ENCODE peak calls at places on chromosomes 6 and 20, in ten cellular contexts. A is upper lobe of right lung, V is fibroblast of lung, X is ascending aorta, B is breast epithelium, E is Karpas-422, P is dorsolateral prefrontal cortex, S is transverse colon, U is coronary artery, Y is A549. M is an unnamed sample.

GRCh38 chr6:162344301-162344700 is 383.3 kb downstream of the PRKN start:
- DNase-seq in S (no peak), E (no peak), V (no peak), Y (no peak), P (no peak), X (no peak), B (no peak), A (no peak), U (no peak), M (no peak)

GRCh38 chr20:56945057-56945456 is 316.0 kb downstream of the TFAP2C start:
- DNase-seq in S (no peak), X (no peak), V (no peak), U (no peak), Y (no peak), B (no peak), E (no peak), A (no peak), P (no peak), M (no peak)

GRCh38 chr20:41734506-41734945 is 116.3 kb upstream of the CHD6 start:
- DNase-seq in B (no peak), P (no peak), E (peak), U (no peak), X (no peak), V (peak), Y (peak), A (no peak), S (peak), M (no peak)

GRCh38 chr20:15613530-15613929 is 959.7 kb downstream of the KIF16B start:
- DNase-seq in X (no peak), B (no peak), U (no peak), V (peak), Y (no peak), E (no peak), P (no peak), A (no peak), S (no peak), M (no peak)

GRCh38 chr6:21393426-21394165 is 200.0 kb upstream of the SOX4 start:
- DNase-seq in P (no peak), Y (no peak), E (no peak), B (no peak), U (no peak), S (no peak), A (no peak), V (peak), X (no peak), M (no peak)

GRCh38 chr6:113363866-113364265 is 493.3 kb upstream of the MARCKS start:
- DNase-seq in A (no peak), V (peak), U (no peak), P (no peak), B (no peak), E (no peak), S (no peak), X (no peak), Y (no peak), M (no peak)

GRCh38 chr20:47136782-47137181 is 219.7 kb downstream of the ZMYND8 start:
- DNase-seq in Y (no peak), E (peak), X (no peak), S (no peak), P (no peak), A (no peak), B (no peak), U (no peak), V (no peak), M (no peak)

GRCh38 chr6:170347091-170347490 is 40.5 kb downstream of the FAM120B start:
- DNase-seq in Y (no peak), A (no peak), B (no peak), S (no peak), V (peak), U (no peak), X (no peak), P (no peak), E (no peak), M (no peak)

GRCh38 chr6:101956961-101957360 is 563.5 kb downstream of the GRIK2 start:
- DNase-seq in P (no peak), E (no peak), V (peak), S (no peak), Y (no peak), U (no peak), A (no peak), X (no peak), B (no peak), M (no peak)

GRCh38 chr6:17892097-17892686 is 95.2 kb downstream of the KIF13A start:
- DNase-seq in Y (no peak), P (no peak), B (no peak), U (no peak), S (no peak), A (no peak), E (no peak), V (no peak), X (no peak), M (no peak)

GRCh38 chr6:166436195-166437139 is 53.7 kb upstream of the MPC1 start:
- DNase-seq in B (no peak), U (no peak), E (no peak), A (peak), Y (no peak), X (no peak), S (no peak), V (no peak), P (no peak), M (no peak)

GRCh38 chr6:166437661-166438060 is 54.9 kb upstream of the MPC1 start:
- DNase-seq in V (no peak), B (no peak), P (no peak), X (no peak), U (no peak), A (peak), S (no peak), Y (no peak), E (no peak), M (no peak)

GRCh38 chr6:166435574-166435973 is 52.8 kb upstream of the MPC1 start:
- DNase-seq in Y (no peak), S (peak), P (no peak), V (no peak), X (no peak), U (no peak), E (no peak), A (no peak), B (no peak), M (peak)

GRCh38 chr6:166433096-166433495 is 50.4 kb upstream of the MPC1 start:
- DNase-seq in S (no peak), P (no peak), B (no peak), X (no peak), Y (no peak), A (peak), U (no peak), V (no peak), E (no peak), M (no peak)

GRCh38 chr6:166434336-166434735 is 51.6 kb upstream of the MPC1 start:
- DNase-seq in B (no peak), Y (no peak), P (no peak), X (no peak), V (no peak), S (no peak), A (no peak), U (no peak), E (no peak), M (no peak)
- H3K27ac ChIP-seq in B (no peak), Y (no peak), P (no peak), X (no peak), V (no peak), S (no peak), A (no peak), U (no peak), E (no peak), M (no peak)

DNA sequence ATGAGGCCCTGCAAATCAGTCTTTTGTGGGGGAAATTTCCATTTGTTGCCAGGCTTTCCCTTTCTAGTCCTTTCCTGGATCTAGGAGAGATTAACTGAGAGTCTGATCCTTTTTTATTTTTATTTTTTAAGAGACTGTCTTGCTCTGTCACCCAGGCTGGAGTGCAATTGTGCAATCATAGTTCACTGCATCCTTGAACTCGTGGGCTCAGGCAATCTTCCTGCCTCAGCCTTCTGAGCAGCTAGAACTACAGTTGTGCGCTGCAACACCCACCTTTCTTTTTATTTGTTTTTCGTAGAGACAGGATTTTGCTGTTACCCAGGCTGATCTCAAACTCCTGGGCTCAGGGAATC is 22.9 kb downstream of the OR2B2 start:
- DNase-seq in X (no peak), P (no peak), S (no peak), Y (no peak), V (no peak), B (no peak), U (no peak), A (no peak), E (no peak), M (no peak)
- H3K27ac ChIP-seq in X (no peak), P (no peak), S (no peak), Y (peak), V (no peak), B (no peak), U (no peak), A (no peak), E (no peak), M (no peak)

DNA sequence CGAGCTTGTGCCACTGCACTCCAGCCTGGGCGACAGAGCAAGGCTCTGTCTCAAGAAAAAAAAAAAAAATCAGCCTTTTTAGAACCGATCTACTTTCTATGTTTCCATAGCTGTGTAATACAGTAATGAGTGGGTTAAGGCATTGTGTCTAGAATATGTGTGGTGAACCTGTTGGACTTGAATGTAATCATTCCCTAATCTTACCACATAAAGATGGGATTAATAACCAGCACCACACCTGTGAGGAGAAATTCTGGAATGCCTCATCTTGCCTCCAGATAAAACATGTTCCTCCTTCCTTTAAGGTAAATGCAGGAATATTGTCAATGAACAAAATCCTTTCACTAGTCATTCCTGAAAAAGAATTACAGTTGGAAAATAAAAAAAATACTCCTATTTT is 43.7 kb downstream of the MAPK14 start:
- DNase-seq in P (no peak), V (no peak), X (no peak), B (no peak), S (no peak), Y (no peak), U (no peak), E (no peak), A (no peak), M (no peak)
- H3K27ac ChIP-seq in P (no peak), V (no peak), X (no peak), B (no peak), S (no peak), Y (no peak), U (no peak), E (no peak), A (no peak), M (no peak)

GRCh38 chr6:131761061-131761761 is 46.6 kb upstream of the ENPP1 start:
- DNase-seq in B (no peak), A (no peak), U (no peak), P (no peak), Y (no peak), E (no peak), S (no peak), V (peak), X (no peak), M (no peak)

GRCh38 chr6:131755597-131755996 is 44.8 kb upstream of the CTAGE9 start:
- DNase-seq in A (no peak), U (no peak), B (no peak), S (no peak), X (no peak), V (peak), P (no peak), E (no peak), Y (no peak), M (no peak)

GRCh38 chr6:131761762-131762067 is 46.1 kb upstream of the ENPP1 start:
- DNase-seq in P (no peak), A (no peak), U (no peak), Y (no peak), E (no peak), B (no peak), V (no peak), S (no peak), X (no peak), M (no peak)

GRCh38 chr6:131756039-131756438 is 45.2 kb upstream of the CTAGE9 start:
- DNase-seq in S (no peak), B (no peak), A (no peak), X (no peak), V (peak), E (no peak), P (no peak), U (no peak), Y (no peak), M (no peak)

GRCh38 chr6:131758920-131759319 is 48.1 kb upstream of the CTAGE9 start:
- DNase-seq in V (peak), S (no peak), E (no peak), B (no peak), Y (no peak), X (no peak), U (no peak), P (no peak), A (no peak), M (no peak)
- H3K27ac ChIP-seq in V (no peak), S (no peak), E (no peak), B (no peak), Y (no peak), X (peak), U (no peak), P (no peak), A (no peak), M (no peak)

DNA sequence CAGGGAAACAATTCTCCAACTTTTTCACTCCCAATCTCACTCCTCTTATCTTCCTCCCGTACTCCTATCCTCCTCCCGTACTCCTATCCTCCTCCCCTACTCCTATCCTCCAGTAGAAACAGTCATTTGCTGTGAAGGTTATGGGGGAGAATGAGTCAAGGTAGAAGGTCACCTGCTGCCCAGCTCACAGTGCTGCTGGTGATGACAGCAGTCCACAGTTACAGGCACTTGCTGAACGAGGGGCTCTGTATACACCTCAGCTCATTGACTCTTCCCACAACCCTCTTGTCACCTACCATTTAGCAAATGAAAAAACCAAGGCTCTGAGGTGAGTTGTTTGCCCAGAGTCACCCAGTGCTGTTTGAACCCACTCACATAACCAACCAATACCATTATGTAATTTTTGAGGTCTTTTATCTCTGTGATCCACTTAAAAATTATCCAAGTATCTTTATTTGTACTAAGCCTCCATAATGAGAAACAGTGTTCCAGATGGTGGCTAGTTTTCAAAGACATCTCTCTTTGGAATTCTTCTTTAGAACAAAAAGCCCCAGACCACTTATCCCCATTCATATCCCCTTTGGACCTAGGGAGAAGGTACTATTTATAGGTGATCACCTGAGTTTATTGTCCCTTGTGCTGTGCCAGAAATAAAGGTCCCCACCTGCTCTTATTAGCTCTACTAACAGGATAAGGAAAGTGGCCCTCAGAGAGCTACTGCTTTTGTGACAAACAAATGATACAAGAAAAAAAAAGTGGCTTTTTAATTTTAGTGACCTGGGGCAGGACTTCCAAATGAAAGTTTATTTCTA is 53.2 kb downstream of the PTPN1 start:
- DNase-seq in S (no peak), A (no peak), X (no peak), U (no peak), B (no peak), V (no peak), P (no peak), Y (no peak), E (no peak), M (no peak)
- H3K27ac ChIP-seq in S (no peak), A (peak), X (no peak), U (no peak), B (no peak), V (no peak), P (peak), Y (peak), E (no peak), M (no peak)

GRCh38 chr20:38093641-38094077 is 60.1 kb downstream of the RPRD1B start:
- DNase-seq in P (no peak), E (no peak), S (no peak), U (no peak), Y (no peak), B (no peak), X (no peak), A (no peak), V (no peak), M (no peak)

GRCh38 chr20:38094373-38094775 is 60.8 kb downstream of the RPRD1B start:
- DNase-seq in V (peak), X (no peak), B (no peak), A (no peak), U (no peak), Y (peak), P (no peak), E (peak), S (peak), M (peak)

GRCh38 chr20:38089500-38089899 is 56.0 kb downstream of the RPRD1B start:
- DNase-seq in U (no peak), S (no peak), A (no peak), B (no peak), P (no peak), X (no peak), V (no peak), E (no peak), Y (no peak), M (no peak)

GRCh38 chr20:38092260-38092857 is 58.8 kb downstream of the RPRD1B start:
- DNase-seq in A (no peak), X (no peak), S (no peak), E (no peak), U (no peak), Y (no peak), P (no peak), B (no peak), V (no peak), M (no peak)

GRCh38 chr20:38091447-38092216 is 58.1 kb downstream of the RPRD1B start:
- DNase-seq in P (no peak), A (no peak), E (no peak), U (no peak), X (no peak), V (peak), S (peak), Y (no peak), B (no peak), M (no peak)
- H3K27ac ChIP-seq in P (peak), A (peak), E (no peak), U (no peak), X (no peak), V (peak), S (peak), Y (no peak), B (no peak), M (peak)